ENCODE peak calls at places on chromosomes 1 and 21, in five cellular contexts. O is activated gamma-delta T cell treated with Interleukin-2 at 50 U/mL for 16 hours, Y is ureter, V is RWPE1, Z is type B pancreatic cell. X is an unnamed sample.

GRCh38 chr1:117600966-117601365 is 4.9 kb upstream of the TENT5C start:
- DNase-seq in O (no peak), V (no peak), Y (no peak), Z (no peak), X (no peak)

GRCh38 chr21:15190412-15190811 is 125.6 kb upstream of the NRIP1 start:
- DNase-seq in V (no peak), Y (no peak), O (no peak), Z (no peak), X (no peak)

GRCh38 chr1:86998727-86999126 is 84.3 kb downstream of the HS2ST1 start:
- DNase-seq in O (no peak), Z (no peak), V (peak; percentile 3), Y (no peak), X (no peak)

GRCh38 chr1:15786581-15786980 is 20.9 kb downstream of the UQCRHL start:
- DNase-seq in Y (no peak), O (no peak), Z (no peak), V (no peak), X (no peak)

GRCh38 chr1:202577381-202577780 is 132.9 kb downstream of the SYT2 start:
- DNase-seq in Y (no peak), V (no peak), O (no peak), Z (no peak), X (peak; percentile 48)

GRCh38 chr1:80779278-80779677 is 1021.5 kb upstream of the ADGRL2 start:
- DNase-seq in Y (no peak), O (no peak), Z (no peak), V (no peak), X (no peak)

GRCh38 chr1:84245566-84245965 is 55.9 kb upstream of the SAMD13 start:
- DNase-seq in O (no peak), V (no peak), Y (no peak), Z (no peak), X (no peak)

GRCh38 chr1:186152227-186152944 is 222.7 kb downstream of the TPR start:
- DNase-seq in Y (no peak), O (no peak), Z (no peak), V (peak; percentile 68), X (peak; percentile 78)

X was measured in SJSA1.